ENCODE peak calls at places on chromosomes 6 and 20, in eight cellular contexts. C is activated T-helper 1 cell treated with Interleukin-2 at 50 U/mL for 16 hours; H is transverse colon; U is NCI-H345; J is progenitor cell of endocrine pancreas; A is choroid plexus epithelial cell; Q is aorta; B is stimulated activated CD8-positive, alpha-beta memory T cell treated with anti-CD3 and anti-CD28 coated beads, Interleukin-2, amount 100 ng/mL, for 48 hours. L is an unnamed sample.
A peak's percentile ranks its signal among the peaks of the same experiment; 100 is the strongest.

GRCh38 chr6:66735106-66735890 is 1028.3 kb upstream of the EYS start:
- DNase-seq in C (no peak), H (no peak), U (no peak), J (no peak), A (peak; percentile 93), Q (no peak), B (no peak), L (no peak)

GRCh38 chr6:142400495-142400894 is 98.7 kb downstream of the ADGRG6 start:
- DNase-seq in C (no peak), H (no peak), U (peak; percentile 11), J (no peak), A (peak; percentile 67), Q (no peak), B (no peak), L (no peak)

GRCh38 chr6:1136415-1136774 is 175.5 kb upstream of the FOXQ1 start:
- DNase-seq in C (no peak), H (no peak), U (no peak), J (no peak), A (peak; percentile 77), Q (no peak), B (no peak), L (no peak)

GRCh38 chr6:80939936-80940335 is 812.5 kb downstream of the TENT5A start:
- DNase-seq in C (no peak), H (no peak), U (no peak), J (no peak), A (no peak), Q (no peak), B (no peak), L (no peak)

GRCh38 chr6:154623391-154623790 is 109.8 kb upstream of the SCAF8 start:
- DNase-seq in C (no peak), H (no peak), U (no peak), J (no peak), A (no peak), Q (no peak), B (no peak), L (no peak)

GRCh38 chr6:168638497-168639072 is 197.6 kb downstream of the SMOC2 start:
- DNase-seq in C (no peak), H (no peak), U (no peak), J (no peak), A (no peak), Q (no peak), B (no peak), L (no peak)

GRCh38 chr20:32580970-32581838 is 3.9 kb downstream of the NOL4L start:
- DNase-seq in C (no peak), H (no peak), U (no peak), J (no peak), A (no peak), Q (no peak), B (no peak), L (peak; percentile 72)

GRCh38 chr6:111973897-111974639 is 79.8 kb upstream of the CCN6 start:
- DNase-seq in C (no peak), H (no peak), U (no peak), J (no peak), A (peak; percentile 77), Q (no peak), B (no peak), L (no peak)

GRCh38 chr20:62347151-62347404 is 20.0 kb downstream of the LAMA5 start:
- DNase-seq in C (no peak), H (no peak), U (no peak), J (no peak), A (no peak), Q (no peak), B (no peak), L (no peak)

GRCh38 chr6:34534656-34535055 is 21.5 kb downstream of the SPDEF start:
- DNase-seq in C (no peak), H (no peak), U (no peak), J (no peak), A (no peak), Q (no peak), B (no peak), L (no peak)

GRCh38 chr20:15814903-15815302 is 758.3 kb downstream of the KIF16B start:
- DNase-seq in C (no peak), H (no peak), U (no peak), J (no peak), A (peak; percentile 18), Q (no peak), B (no peak), L (no peak)

GRCh38 chr6:13711726-13712484 is at the start of gene RANBP9:
- DNase-seq in C (peak; percentile 81), H (peak; percentile 90), U (peak; percentile 78), J (peak; percentile 78), A (peak; percentile 94), Q (peak; percentile 95), B (peak; percentile 79), L (peak; percentile 97)